ENCODE peak calls at places on chromosomes 11 and 22, in four cellular contexts. One of them, this sample, is unnamed.
A peak's percentile ranks its signal among the peaks of the same experiment; 100 is the strongest.

GRCh38 chr22:48451891-48452290 is 1375.8 kb downstream of the BRD1 start:
- DNase-seq in C1 segment of cervical spinal cord: no peak
- DNase-seq in NCI-H524: no peak
- DNase-seq in tibial artery: peak; percentile 42
- DNase-seq in this sample: no peak

GRCh38 chr11:75242722-75243600 is 2.4 kb downstream of the TPBGL start:
- DNase-seq in C1 segment of cervical spinal cord: no peak
- DNase-seq in NCI-H524: no peak
- DNase-seq in tibial artery: peak; percentile 51
- DNase-seq in this sample: no peak

GRCh38 chr11:122045181-122045586 is 70.8 kb downstream of the BLID start:
- DNase-seq in C1 segment of cervical spinal cord: no peak
- DNase-seq in NCI-H524: no peak
- DNase-seq in tibial artery: no peak
- DNase-seq in this sample: peak; percentile 97

GRCh38 chr22:44211946-44212930 is 31.5 kb downstream of the PARVG start:
- DNase-seq in C1 segment of cervical spinal cord: no peak
- DNase-seq in NCI-H524: peak; percentile 90
- DNase-seq in tibial artery: no peak
- DNase-seq in this sample: no peak

GRCh38 chr11:19816040-19816439 is 103.4 kb downstream of the NAV2 start:
- DNase-seq in C1 segment of cervical spinal cord: peak; percentile 34
- DNase-seq in NCI-H524: no peak
- DNase-seq in tibial artery: peak; percentile 84
- DNase-seq in this sample: no peak

GRCh38 chr22:39592104-39593060 is 21.8 kb downstream of the CACNA1I start:
- DNase-seq in C1 segment of cervical spinal cord: no peak
- DNase-seq in NCI-H524: peak; percentile 58
- DNase-seq in tibial artery: no peak
- DNase-seq in this sample: peak; percentile 63

GRCh38 chr11:116162541-116163230 is 610.1 kb downstream of the BUD13 start:
- DNase-seq in C1 segment of cervical spinal cord: no peak
- DNase-seq in NCI-H524: peak; percentile 57
- DNase-seq in tibial artery: no peak
- DNase-seq in this sample: no peak

GRCh38 chr11:128689946-128690745 is 3.7 kb upstream of the FLI1 start:
- DNase-seq in C1 segment of cervical spinal cord: no peak
- DNase-seq in NCI-H524: peak; percentile 26
- DNase-seq in tibial artery: no peak
- DNase-seq in this sample: no peak

GRCh38 chr11:117186431-117186761 is 7.9 kb downstream of the SIDT2 start:
- DNase-seq in C1 segment of cervical spinal cord: no peak
- DNase-seq in NCI-H524: no peak
- DNase-seq in tibial artery: peak; percentile 60
- DNase-seq in this sample: no peak

GRCh38 chr11:19674420-19674819 is 38.2 kb upstream of the NAV2 start:
- DNase-seq in C1 segment of cervical spinal cord: no peak
- DNase-seq in NCI-H524: no peak
- DNase-seq in tibial artery: no peak
- DNase-seq in this sample: peak; percentile 91

GRCh38 chr11:128803440-128803839 is 63.7 kb downstream of the KCNJ1 start:
- DNase-seq in C1 segment of cervical spinal cord: no peak
- DNase-seq in NCI-H524: no peak
- DNase-seq in tibial artery: no peak
- DNase-seq in this sample: no peak

GRCh38 chr11:119896387-119897045 is 167.5 kb upstream of the NECTIN1 start:
- DNase-seq in C1 segment of cervical spinal cord: no peak
- DNase-seq in NCI-H524: no peak
- DNase-seq in tibial artery: no peak
- DNase-seq in this sample: no peak

GRCh38 chr22:35470903-35471321 is 69.7 kb upstream of the RASD2 start:
- DNase-seq in C1 segment of cervical spinal cord: no peak
- DNase-seq in NCI-H524: no peak
- DNase-seq in tibial artery: no peak
- DNase-seq in this sample: no peak

GRCh38 chr11:62542111-62542745 is 4.4 kb downstream of the AHNAK start:
- DNase-seq in C1 segment of cervical spinal cord: no peak
- DNase-seq in NCI-H524: no peak
- DNase-seq in tibial artery: no peak
- DNase-seq in this sample: no peak

GRCh38 chr11:69645801-69646492 is 5.0 kb downstream of the CCND1 start:
- DNase-seq in C1 segment of cervical spinal cord: no peak
- DNase-seq in NCI-H524: no peak
- DNase-seq in tibial artery: no peak
- DNase-seq in this sample: no peak

GRCh38 chr22:33519974-33520903 is 400.0 kb downstream of the LARGE1 start:
- DNase-seq in C1 segment of cervical spinal cord: no peak
- DNase-seq in NCI-H524: no peak
- DNase-seq in tibial artery: no peak
- DNase-seq in this sample: no peak

GRCh38 chr22:37485006-37485713 is 1.0 kb downstream of the MFNG start:
- DNase-seq in C1 segment of cervical spinal cord: peak; percentile 45
- DNase-seq in NCI-H524: no peak
- DNase-seq in tibial artery: no peak
- DNase-seq in this sample: no peak

GRCh38 chr11:205221-206001 is 1.8 kb downstream of the BET1L start:
- DNase-seq in C1 segment of cervical spinal cord: no peak
- DNase-seq in NCI-H524: no peak
- DNase-seq in tibial artery: no peak
- DNase-seq in this sample: no peak

GRCh38 chr11:75013051-75013450 is 24.3 kb downstream of the NEU3 start:
- DNase-seq in C1 segment of cervical spinal cord: no peak
- DNase-seq in NCI-H524: no peak
- DNase-seq in tibial artery: no peak
- DNase-seq in this sample: peak; percentile 46

GRCh38 chr22:37330200-37331033 is 48.1 kb downstream of the CYTH4 start:
- DNase-seq in C1 segment of cervical spinal cord: no peak
- DNase-seq in NCI-H524: peak; percentile 95
- DNase-seq in tibial artery: no peak
- DNase-seq in this sample: peak; percentile 93

GRCh38 chr22:27283714-27284113 is 517.8 kb downstream of the MN1 start:
- DNase-seq in C1 segment of cervical spinal cord: no peak
- DNase-seq in NCI-H524: no peak
- DNase-seq in tibial artery: no peak
- DNase-seq in this sample: no peak

GRCh38 chr11:124801014-124801413 is 808 bp upstream of the MSANTD2 start:
- DNase-seq in C1 segment of cervical spinal cord: no peak
- DNase-seq in NCI-H524: peak; percentile 5
- DNase-seq in tibial artery: no peak
- DNase-seq in this sample: peak; percentile 57

GRCh38 chr11:6151117-6151516 is 19.0 kb downstream of the OR52B2 start:
- DNase-seq in C1 segment of cervical spinal cord: no peak
- DNase-seq in NCI-H524: no peak
- DNase-seq in tibial artery: no peak
- DNase-seq in this sample: no peak

GRCh38 chr22:26777402-26777801 is 120.0 kb downstream of the MIAT start:
- DNase-seq in C1 segment of cervical spinal cord: no peak
- DNase-seq in NCI-H524: no peak
- DNase-seq in tibial artery: no peak
- DNase-seq in this sample: no peak

GRCh38 chr11:2343502-2343901 is 33.6 kb upstream of the CD81 start:
- DNase-seq in C1 segment of cervical spinal cord: no peak
- DNase-seq in NCI-H524: no peak
- DNase-seq in tibial artery: no peak
- DNase-seq in this sample: no peak

GRCh38 chr11:91859666-91860065 is 365.0 kb upstream of the FAT3 start:
- DNase-seq in C1 segment of cervical spinal cord: no peak
- DNase-seq in NCI-H524: no peak
- DNase-seq in tibial artery: no peak
- DNase-seq in this sample: peak; percentile 41

GRCh38 chr11:9150501-9150900 is 59.1 kb upstream of the SCUBE2 start:
- DNase-seq in C1 segment of cervical spinal cord: no peak
- DNase-seq in NCI-H524: no peak
- DNase-seq in tibial artery: no peak
- DNase-seq in this sample: peak; percentile 84

GRCh38 chr11:11534981-11535380 is 86.8 kb downstream of the GALNT18 start:
- DNase-seq in C1 segment of cervical spinal cord: no peak
- DNase-seq in NCI-H524: peak; percentile 58
- DNase-seq in tibial artery: peak; percentile 83
- DNase-seq in this sample: no peak

GRCh38 chr11:134149371-134149770 is 74.4 kb downstream of the NCAPD3 start:
- DNase-seq in C1 segment of cervical spinal cord: peak; percentile 25
- DNase-seq in NCI-H524: no peak
- DNase-seq in tibial artery: no peak
- DNase-seq in this sample: no peak

GRCh38 chr11:64834723-64835615 is 9.5 kb downstream of the CDC42BPG start:
- DNase-seq in C1 segment of cervical spinal cord: no peak
- DNase-seq in NCI-H524: no peak
- DNase-seq in tibial artery: no peak
- DNase-seq in this sample: peak; percentile 90

GRCh38 chr11:18769802-18770456 is 21.7 kb downstream of the PTPN5 start:
- DNase-seq in C1 segment of cervical spinal cord: no peak
- DNase-seq in NCI-H524: peak; percentile 71
- DNase-seq in tibial artery: no peak
- DNase-seq in this sample: no peak

GRCh38 chr11:118544010-118544646 is 13.1 kb downstream of the TMEM25 start:
- DNase-seq in C1 segment of cervical spinal cord: no peak
- DNase-seq in NCI-H524: no peak
- DNase-seq in tibial artery: peak; percentile 17
- DNase-seq in this sample: no peak

This sample was measured in epithelial cell of esophagus.